ENCODE peak calls at places on chromosomes 13 and 19, in six cellular contexts. Q is LoVo; Y is stimulated activated naive CD8-positive, alpha-beta T cell treated with anti-CD3 and anti-CD28 coated beads, Interleukin-15, Interleukin-2, amounts not matched to agents 100 U/mL and 50 U/mL, for 24 hours; Z is OCI-LY7; J is lower leg skin; M is fibroblast of the conjunctiva. O is an unnamed sample.

GRCh38 chr13:66803759-66804456 is 426.2 kb downstream of the PCDH9 start:
- DNase-seq in M (no peak), J (no peak), Z (no peak), Y (no peak), Q (no peak), O (no peak)

GRCh38 chr13:95007322-95007721 is 293.9 kb downstream of the ABCC4 start:
- DNase-seq in Y (no peak), Z (no peak), M (no peak), Q (no peak), J (no peak), O (no peak)

GRCh38 chr13:70568571-70568970 is 460.3 kb upstream of the KLHL1 start:
- DNase-seq in M (peak), Q (peak), J (no peak), Z (peak), Y (no peak), O (peak)

GRCh38 chr13:99969934-99970760 is 1.4 kb downstream of the ZIC5 start:
- DNase-seq in M (no peak), J (no peak), Z (no peak), Y (peak), Q (peak), O (no peak)

GRCh38 chr13:112671359-112671758 is 18.5 kb upstream of the ATP11A start:
- DNase-seq in Q (no peak), Y (no peak), Z (no peak), J (peak), M (no peak), O (no peak)

GRCh38 chr13:47327856-47328255 is 431.0 kb upstream of the HTR2A start:
- DNase-seq in Q (no peak), M (no peak), Y (no peak), J (no peak), Z (no peak), O (no peak)

GRCh38 chr13:77062097-77062496 is 35.1 kb upstream of the FBXL3 start:
- DNase-seq in Z (no peak), J (no peak), M (no peak), Y (no peak), Q (no peak), O (no peak)

GRCh38 chr13:30818323-30818960 is 83.1 kb downstream of the ALOX5AP start:
- DNase-seq in Q (no peak), M (no peak), Y (no peak), J (peak), Z (no peak), O (no peak)

GRCh38 chr19:2287585-2287984 is 5.6 kb upstream of the PEAK3 start:
- DNase-seq in M (no peak), Y (no peak), Q (no peak), Z (no peak), J (no peak), O (no peak)

GRCh38 chr13:72290962-72291681 is 424.1 kb upstream of the DACH1 start:
- DNase-seq in Y (no peak), Q (peak), Z (no peak), M (peak), J (no peak), O (no peak)

GRCh38 chr19:7914598-7915045 is at the start of gene TGFBR3L:
- DNase-seq in J (no peak), Z (no peak), Y (no peak), Q (no peak), M (no peak), O (no peak)

GRCh38 chr13:39274926-39275325 is 236.7 kb downstream of the NHLRC3 start:
- DNase-seq in J (no peak), Z (no peak), M (no peak), Q (no peak), Y (no peak), O (no peak)

GRCh38 chr19:11324748-11325389 is 14.6 kb downstream of the RAB3D start:
- DNase-seq in J (no peak), M (no peak), Q (no peak), Z (no peak), Y (no peak), O (no peak)

GRCh38 chr13:37869756-37870488 is at the start of gene TRPC4:
- DNase-seq in Y (peak), M (peak), J (no peak), Q (no peak), Z (no peak), O (peak)

GRCh38 chr13:67554296-67554695 is 324.2 kb upstream of the PCDH9 start:
- DNase-seq in Y (no peak), Z (no peak), Q (no peak), J (no peak), M (no peak), O (no peak)

GRCh38 chr19:17576758-17577532 is 21.5 kb downstream of the COLGALT1 start:
- DNase-seq in M (peak), Q (peak), J (peak), Z (no peak), Y (no peak), O (no peak)

GRCh38 chr13:50244355-50244912 is 229.2 kb downstream of the KCNRG start:
- DNase-seq in J (no peak), Q (no peak), Z (no peak), M (no peak), Y (peak), O (no peak)

GRCh38 chr19:18672606-18673337 is 10.7 kb upstream of the CRTC1 start:
- DNase-seq in J (no peak), Z (peak), M (peak), Q (no peak), Y (no peak), O (no peak)

GRCh38 chr19:13597625-13598024 is 91.3 kb upstream of the CACNA1A start:
- DNase-seq in Z (peak), M (peak), Y (peak), Q (peak), J (no peak), O (peak)

GRCh38 chr13:40233731-40234195 is 432.7 kb downstream of the FOXO1 start:
- DNase-seq in Y (no peak), J (no peak), Q (no peak), Z (no peak), M (no peak), O (no peak)

GRCh38 chr13:30690282-30691188 is 44.8 kb upstream of the ALOX5AP start:
- DNase-seq in Z (peak), Q (peak), M (peak), Y (peak), J (peak), O (peak)

GRCh38 chr13:98910501-98910951 is 67.3 kb downstream of the DOCK9 start:
- DNase-seq in Q (no peak), J (no peak), Z (no peak), M (no peak), Y (peak), O (no peak)

GRCh38 chr19:12721656-12722565 is 1.8 kb downstream of the TNPO2 start:
- DNase-seq in M (peak), Z (peak), Q (peak), Y (peak), J (peak), O (peak)

GRCh38 chr13:20960663-20961309 is 58.2 kb upstream of the XPO4 start:
- DNase-seq in J (peak), M (no peak), Z (no peak), Y (no peak), Q (peak), O (no peak)

GRCh38 chr19:13764821-13765394 is 586 bp downstream of the MRI1 start:
- DNase-seq in Q (no peak), J (peak), Y (peak), M (no peak), Z (no peak), O (no peak)

GRCh38 chr19:14361824-14362223 is 19.4 kb upstream of the ADGRE5 start:
- DNase-seq in J (no peak), Q (no peak), Z (peak), M (no peak), Y (peak), O (no peak)

GRCh38 chr19:16328824-16329482 is 4.3 kb downstream of the KLF2 start:
- DNase-seq in M (no peak), Y (peak), J (no peak), Q (no peak), Z (peak), O (no peak)

GRCh38 chr19:9836021-9836420 is 903 bp downstream of the PIN1 start:
- DNase-seq in Y (no peak), Z (peak), M (peak), J (no peak), Q (peak), O (no peak)

GRCh38 chr13:114049026-114049425 is 75.2 kb upstream of the C13orf46 start:
- DNase-seq in M (no peak), J (no peak), Y (peak), Z (peak), Q (no peak), O (no peak)

GRCh38 chr19:54464044-54464623 is 556 bp upstream of the LENG9 start:
- DNase-seq in Q (peak), J (peak), M (no peak), Z (peak), Y (peak), O (no peak)

GRCh38 chr19:34325181-34325580 is 39.8 kb upstream of the GPI start:
- DNase-seq in J (peak), Z (no peak), Y (no peak), Q (no peak), M (no peak), O (no peak)

GRCh38 chr13:110639935-110640334 is 24.6 kb downstream of the NAXD start:
- DNase-seq in J (no peak), Y (no peak), M (no peak), Q (no peak), Z (no peak), O (no peak)

GRCh38 chr13:32905864-32906180 is 110.4 kb upstream of the KL start:
- DNase-seq in Z (no peak), Q (no peak), M (no peak), Y (no peak), J (no peak), O (no peak)

GRCh38 chr13:47126432-47126831 is 229.6 kb upstream of the HTR2A start:
- DNase-seq in Z (no peak), J (no peak), Y (no peak), M (no peak), Q (no peak), O (no peak)

O was measured in brain pericyte.